ENCODE peak calls at places on chromosomes 6 and 20, in five cellular contexts. V, M, B, K and L are unnamed samples.

GRCh38 chr6:168132531-168133184 is 53.6 kb upstream of the FRMD1 start:
- DNase-seq in M (peak; percentile 69), V (peak; percentile 82), K (no peak), B (no peak), L (no peak)

GRCh38 chr6:69422474-69422873 is 374.3 kb downstream of the LMBRD1 start:
- DNase-seq in K (no peak), M (no peak), V (no peak), B (no peak), L (no peak)

GRCh38 chr6:3581469-3581868 is 124.6 kb upstream of the SLC22A23 start:
- DNase-seq in M (no peak), K (no peak), V (no peak), B (no peak), L (no peak)

GRCh38 chr20:34938466-34939163 is 17.0 kb downstream of the GSS start:
- DNase-seq in M (peak; percentile 74), B (no peak), K (no peak), V (no peak), L (no peak)

GRCh38 chr6:31729515-31729978 is 448 bp upstream of the DDAH2 start:
- DNase-seq in M (peak; percentile 94), B (peak; percentile 95), K (peak; percentile 85), V (peak; percentile 83), L (peak; percentile 58)

GRCh38 chr6:148064406-148065134 is 278.1 kb upstream of the SASH1 start:
- DNase-seq in B (no peak), V (peak; percentile 89), K (no peak), M (no peak), L (no peak)

GRCh38 chr6:12884983-12885382 is 168.4 kb downstream of the PHACTR1 start:
- DNase-seq in V (no peak), K (no peak), M (no peak), B (no peak), L (no peak)

GRCh38 chr6:170178266-170178560 is 112.7 kb downstream of the DLL1 start:
- DNase-seq in K (no peak), B (no peak), M (no peak), V (no peak), L (no peak)

GRCh38 chr6:111841822-111842221 is 31.4 kb downstream of the FYN start:
- DNase-seq in B (no peak), M (no peak), K (peak; percentile 76), V (peak; percentile 98), L (peak; percentile 27)

GRCh38 chr20:17227199-17227535 is 327 bp downstream of the PCSK2 start:
- DNase-seq in K (no peak), V (no peak), M (no peak), B (no peak), L (no peak)

GRCh38 chr20:33992145-33992922 is 1.4 kb upstream of the RALY start:
- DNase-seq in V (peak; percentile 47), K (no peak), M (no peak), B (no peak), L (no peak)

GRCh38 chr6:30752164-30752927 is 8.0 kb upstream of the IER3 start:
- DNase-seq in K (no peak), M (peak; percentile 91), V (peak; percentile 100), B (peak; percentile 97), L (no peak)

GRCh38 chr20:62365814-62366369 is 1.2 kb downstream of the LAMA5 start:
- DNase-seq in V (no peak), B (no peak), K (no peak), M (peak; percentile 42), L (no peak)

GRCh38 chr6:30707281-30707850 is 9.7 kb downstream of the MDC1 start:
- DNase-seq in M (no peak), B (no peak), V (no peak), K (no peak), L (no peak)

GRCh38 chr6:111624391-111625098 is 18.9 kb upstream of the TRAF3IP2 start:
- DNase-seq in K (no peak), B (no peak), V (no peak), M (no peak), L (no peak)

GRCh38 chr20:38110525-38111178 is 54.4 kb downstream of the TGM2 start:
- DNase-seq in K (no peak), B (no peak), M (no peak), V (no peak), L (no peak)

GRCh38 chr6:4640139-4640538 is 136.1 kb upstream of the CDYL start:
- DNase-seq in B (no peak), K (no peak), M (no peak), V (peak; percentile 33), L (no peak)

GRCh38 chr6:108974201-108974600 is 120.4 kb downstream of the SESN1 start:
- DNase-seq in B (no peak), K (no peak), V (no peak), M (no peak), L (no peak)

GRCh38 chr6:7151381-7151780 is 43.6 kb downstream of the RREB1 start:
- DNase-seq in M (no peak), K (no peak), B (no peak), V (no peak), L (no peak)
- H3K27ac ChIP-seq in M (no peak overlapping the region), K (no peak overlapping the region), B (peak overlapping the region; percentile 10), V (no peak overlapping the region), L (no peak overlapping the region)

GRCh38 chr6:166614171-166614583 is 12.9 kb downstream of the RPS6KA2 start:
- DNase-seq in K (no peak), V (no peak), B (no peak), M (no peak), L (no peak)
- H3K27ac ChIP-seq in K (no peak overlapping the region), V (no peak overlapping the region), B (peak overlapping the region; percentile 10), M (peak overlapping the region; percentile 81), L (no peak overlapping the region)

GRCh38 chr20:56426026-56426425 is 14.0 kb downstream of the CASS4 start:
- DNase-seq in M (no peak), B (no peak), K (no peak), V (no peak), L (no peak)
- H3K27ac ChIP-seq in M (no peak overlapping the region), B (no peak overlapping the region), K (no peak overlapping the region), V (no peak overlapping the region), L (no peak overlapping the region)

GRCh38 chr6:36625161-36625919 is 31.2 kb downstream of the SRSF3 start:
- DNase-seq in M (no peak), K (no peak), B (no peak), V (peak; percentile 68), L (no peak)
- H3K27ac ChIP-seq in M (peak overlapping the region; percentile 52), K (no peak overlapping the region), B (no peak overlapping the region), V (peak overlapping the region; percentile 49), L (no peak overlapping the region)

GRCh38 chr6:149906405-149906804 is 8.5 kb upstream of the RAET1E start:
- DNase-seq in V (no peak), M (no peak), K (no peak), B (no peak), L (no peak)
- H3K27ac ChIP-seq in V (no peak overlapping the region), M (no peak overlapping the region), K (no peak overlapping the region), B (no peak overlapping the region), L (no peak overlapping the region)

DNA sequence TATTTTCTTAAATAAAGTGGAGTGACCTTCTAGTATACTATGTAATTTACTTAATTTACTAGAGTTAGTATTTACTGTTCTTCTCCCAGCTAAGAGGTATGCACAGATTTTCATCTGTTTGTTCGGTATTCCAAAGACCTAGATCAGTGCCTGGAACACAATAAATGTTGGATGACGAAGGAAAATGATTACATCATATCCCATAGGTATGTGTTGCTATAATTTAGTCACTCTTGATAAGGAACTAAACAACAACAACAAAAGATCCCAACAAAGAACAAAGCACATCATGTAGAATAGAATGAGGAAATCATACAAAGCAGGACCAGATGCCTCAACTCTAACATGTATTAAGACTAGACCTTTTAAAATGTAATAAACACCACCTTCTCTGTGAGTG is 89.6 kb upstream of the ADGRF1 start:
- DNase-seq in B (no peak), K (no peak), M (no peak), V (no peak), L (no peak)
- H3K27ac ChIP-seq in B (no peak overlapping the region), K (no peak overlapping the region), M (no peak overlapping the region), V (no peak overlapping the region), L (no peak overlapping the region)